ENCODE peak calls at places on chromosomes 5 and 9, in four cellular contexts. A is tibial nerve, O is right lobe of liver, Y is neural crest cell. I is an unnamed sample.
A peak's percentile ranks its signal among the peaks of the same experiment; 100 is the strongest.

GRCh38 chr9:110319781-110320180 is 17.9 kb downstream of the TXNDC8 start:
- DNase-seq in A (no peak), O (no peak), Y (no peak), I (no peak)

GRCh38 chr9:99231708-99232107 is 9.6 kb downstream of the SEC61B start:
- DNase-seq in A (no peak), O (no peak), Y (peak; percentile 9), I (no peak)

GRCh38 chr5:143014017-143014651 is 244.0 kb downstream of the ARHGAP26 start:
- DNase-seq in A (no peak), O (no peak), Y (peak; percentile 12), I (no peak)

GRCh38 chr5:143341807-143342570 is 61.5 kb downstream of the NR3C1 start:
- DNase-seq in A (no peak), O (no peak), Y (no peak), I (no peak)

GRCh38 chr5:57494104-57495098 is 11.8 kb upstream of the ACTBL2 start:
- DNase-seq in A (no peak), O (no peak), Y (no peak), I (peak; percentile 71)

GRCh38 chr9:135989722-135990467 is 28.7 kb upstream of the UBAC1 start:
- DNase-seq in A (no peak), O (no peak), Y (no peak), I (no peak)

GRCh38 chr9:109815366-109815947 is 35.5 kb downstream of the PALM2AKAP2 start:
- DNase-seq in A (no peak), O (no peak), Y (no peak), I (no peak)

GRCh38 chr5:82151622-82152021 is 126.5 kb downstream of the RPS23 start:
- DNase-seq in A (no peak), O (no peak), Y (no peak), I (no peak)

GRCh38 chr5:168948746-168949145 is 352.2 kb downstream of the SLIT3 start:
- DNase-seq in A (no peak), O (no peak), Y (no peak), I (no peak)

GRCh38 chr5:168943999-168944398 is 356.9 kb downstream of the SLIT3 start:
- DNase-seq in A (no peak), O (no peak), Y (no peak), I (no peak)

GRCh38 chr5:168950241-168950951 is 350.5 kb downstream of the SLIT3 start:
- DNase-seq in A (no peak), O (no peak), Y (no peak), I (no peak)

GRCh38 chr5:168946363-168946762 is 354.6 kb downstream of the SLIT3 start:
- DNase-seq in A (no peak), O (no peak), Y (peak; percentile 22), I (no peak)

GRCh38 chr5:168947212-168947868 is 353.6 kb downstream of the SLIT3 start:
- DNase-seq in A (peak; percentile 37), O (no peak), Y (peak; percentile 74), I (peak; percentile 65)
- TF ChIP-seq CTCF in A (peak; percentile 51), O (peak; percentile 70), Y (peak; percentile 79), I (peak; percentile 65)

GRCh38 chr5:146427619-146427997 is 19.5 kb upstream of the TCERG1 start:
- DNase-seq in A (no peak), O (no peak), Y (no peak), I (no peak)

GRCh38 chr5:146426853-146427618 is 20.1 kb upstream of the TCERG1 start:
- DNase-seq in A (no peak), O (no peak), Y (no peak), I (no peak)

GRCh38 chr5:146425023-146425422 is 22.1 kb upstream of the TCERG1 start:
- DNase-seq in A (no peak), O (no peak), Y (no peak), I (no peak)

GRCh38 chr5:146426305-146426704 is 20.8 kb upstream of the TCERG1 start:
- DNase-seq in A (no peak), O (no peak), Y (no peak), I (no peak)

DNA sequence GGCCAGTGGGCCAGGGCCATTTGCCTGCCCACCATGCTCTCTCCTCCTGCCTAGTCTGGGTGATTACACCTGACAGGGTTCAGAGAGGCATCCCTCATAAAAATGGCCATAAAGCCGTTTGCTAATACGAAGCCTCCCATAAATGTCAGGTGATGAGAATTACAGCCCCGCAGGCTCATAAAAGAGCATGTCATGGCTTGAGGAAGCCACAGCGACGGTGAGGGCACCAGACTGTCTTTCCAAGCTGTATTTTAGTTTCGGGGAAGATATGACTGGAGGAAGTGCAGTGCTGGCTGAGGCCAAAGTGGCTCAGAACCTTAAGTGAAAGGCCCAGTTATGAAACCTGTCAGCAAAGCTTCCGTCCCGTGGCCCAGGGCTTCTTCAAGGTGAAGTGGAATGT is 18.5 kb upstream of the TCERG1 start:
- DNase-seq in A (no peak), O (no peak), Y (no peak), I (no peak)
- TF ChIP-seq CTCF in A (no peak), O (no peak), Y (no peak), I (no peak)

GRCh38 chr9:18746631-18747030 is 272.7 kb downstream of the ADAMTSL1 start:
- DNase-seq in A (no peak), O (no peak), Y (no peak), I (no peak)
- TF ChIP-seq CTCF in A (no peak), O (no peak), Y (no peak), I (no peak)

DNA sequence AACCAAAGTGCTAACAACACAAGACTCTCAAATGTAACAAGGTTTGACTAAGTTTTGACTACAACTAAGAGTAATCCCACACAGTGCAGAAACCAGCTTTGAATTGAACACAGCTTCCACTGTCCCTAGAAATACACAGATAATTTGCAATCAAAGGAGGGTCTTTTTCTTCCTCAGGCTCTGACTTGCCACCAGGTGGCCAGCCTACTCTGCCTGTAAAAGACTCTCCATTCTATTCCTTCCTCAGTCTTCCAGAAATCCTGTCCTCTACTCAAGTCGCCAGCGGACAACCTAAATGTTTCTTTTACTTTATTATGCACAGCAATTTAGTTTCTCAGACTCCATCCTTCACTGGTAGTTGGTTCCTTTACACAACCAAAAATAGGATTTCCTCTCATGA is 32.2 kb upstream of the MCTP1 start:
- DNase-seq in A (no peak), O (no peak), Y (no peak), I (no peak)
- TF ChIP-seq CTCF in A (no peak), O (no peak), Y (peak; percentile 38), I (no peak)

DNA sequence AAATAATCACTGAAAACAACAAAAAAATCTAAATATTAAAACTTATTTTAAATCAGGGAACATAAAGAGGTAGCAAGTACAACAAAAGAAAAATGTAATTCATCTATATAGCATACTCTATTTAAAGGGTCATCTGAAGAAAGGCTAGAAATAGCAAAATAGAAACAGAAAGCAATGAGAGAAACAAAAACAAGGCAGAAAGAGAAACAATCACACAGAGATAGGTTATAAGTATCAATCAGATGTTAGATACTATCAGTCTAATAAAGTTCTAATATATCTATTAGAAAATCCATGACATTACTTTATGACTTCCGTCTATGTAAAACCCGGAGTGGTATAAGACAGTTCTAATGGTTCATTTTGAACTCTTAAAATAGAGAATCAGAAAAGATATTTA is 16.0 kb downstream of the RICTOR start:
- DNase-seq in A (no peak), O (no peak), Y (no peak), I (no peak)
- TF ChIP-seq CTCF in A (no peak), O (no peak), Y (no peak), I (no peak)

GRCh38 chr5:153711755-153712154 is 221.3 kb downstream of the GRIA1 start:
- DNase-seq in A (no peak), O (no peak), Y (no peak), I (no peak)
- TF ChIP-seq CTCF in A (no peak), O (peak; percentile 33), Y (no peak), I (no peak)

GRCh38 chr5:15794117-15794985 is 294.4 kb downstream of the FBXL7 start:
- DNase-seq in A (no peak), O (no peak), Y (no peak), I (no peak)
- TF ChIP-seq CTCF in A (no peak), O (peak; percentile 36), Y (peak; percentile 47), I (no peak)

GRCh38 chr9:124766815-124767554 is 4.1 kb downstream of the NR6A1 start:
- DNase-seq in A (no peak), O (no peak), Y (no peak), I (no peak)
- TF ChIP-seq CTCF in A (no peak), O (no peak), Y (peak; percentile 46), I (no peak)

DNA sequence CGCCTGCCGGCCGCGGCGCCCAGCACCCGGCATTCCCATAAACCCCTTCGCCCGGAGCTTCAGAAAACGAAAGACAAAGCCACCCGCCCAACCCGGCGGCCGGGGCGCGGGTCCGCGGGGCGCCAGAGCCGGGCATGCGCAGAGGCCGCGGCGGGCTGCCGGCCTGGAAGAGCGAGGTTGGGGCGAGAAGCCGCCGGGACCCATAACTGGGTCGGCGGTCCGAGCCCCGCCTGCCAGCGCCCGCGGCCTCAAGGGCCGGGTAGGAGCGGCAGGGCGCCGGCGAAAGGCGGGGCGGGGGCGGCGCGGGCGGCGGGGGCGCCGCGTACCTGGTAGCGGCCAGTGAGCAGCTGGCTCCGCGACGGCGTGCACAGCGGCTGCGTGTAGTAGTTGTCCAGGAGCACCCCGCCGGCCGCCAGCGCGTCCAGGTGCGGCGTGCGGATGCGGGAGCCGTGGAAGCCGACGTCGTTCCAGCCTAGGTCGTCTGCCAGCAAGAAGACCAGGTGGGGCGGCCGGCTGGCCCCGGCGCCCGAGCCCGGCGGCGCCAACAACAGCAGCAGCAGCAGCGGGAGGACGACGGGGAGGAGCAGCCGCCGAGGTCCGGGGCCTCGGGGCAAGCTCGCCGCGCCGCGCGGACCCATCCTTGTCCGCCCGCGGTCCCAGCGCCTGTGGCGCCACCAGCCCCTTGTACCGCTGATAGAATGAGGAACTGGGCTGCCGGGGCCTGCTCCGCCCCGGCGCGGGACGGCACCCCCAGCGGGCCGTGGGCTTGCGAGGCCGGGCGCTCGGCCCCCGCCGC is at the start of gene ARSB:
- DNase-seq in A (peak; percentile 76), O (peak; percentile 91), Y (peak; percentile 81), I (peak; percentile 70)
- TF ChIP-seq CTCF in A (peak; percentile 57), O (peak; percentile 24), Y (peak; percentile 51), I (no peak)

GRCh38 chr9:133794006-133794760 is 56.0 kb upstream of the SARDH start:
- DNase-seq in A (no peak), O (no peak), Y (no peak), I (no peak)

GRCh38 chr9:133791069-133791468 is 52.9 kb upstream of the SARDH start:
- DNase-seq in A (no peak), O (no peak), Y (no peak), I (no peak)

GRCh38 chr9:133791735-133792649 is 53.8 kb upstream of the SARDH start:
- DNase-seq in A (no peak), O (no peak), Y (no peak), I (no peak)

GRCh38 chr9:133793471-133793870 is 55.3 kb upstream of the SARDH start:
- DNase-seq in A (no peak), O (no peak), Y (no peak), I (no peak)

DNA sequence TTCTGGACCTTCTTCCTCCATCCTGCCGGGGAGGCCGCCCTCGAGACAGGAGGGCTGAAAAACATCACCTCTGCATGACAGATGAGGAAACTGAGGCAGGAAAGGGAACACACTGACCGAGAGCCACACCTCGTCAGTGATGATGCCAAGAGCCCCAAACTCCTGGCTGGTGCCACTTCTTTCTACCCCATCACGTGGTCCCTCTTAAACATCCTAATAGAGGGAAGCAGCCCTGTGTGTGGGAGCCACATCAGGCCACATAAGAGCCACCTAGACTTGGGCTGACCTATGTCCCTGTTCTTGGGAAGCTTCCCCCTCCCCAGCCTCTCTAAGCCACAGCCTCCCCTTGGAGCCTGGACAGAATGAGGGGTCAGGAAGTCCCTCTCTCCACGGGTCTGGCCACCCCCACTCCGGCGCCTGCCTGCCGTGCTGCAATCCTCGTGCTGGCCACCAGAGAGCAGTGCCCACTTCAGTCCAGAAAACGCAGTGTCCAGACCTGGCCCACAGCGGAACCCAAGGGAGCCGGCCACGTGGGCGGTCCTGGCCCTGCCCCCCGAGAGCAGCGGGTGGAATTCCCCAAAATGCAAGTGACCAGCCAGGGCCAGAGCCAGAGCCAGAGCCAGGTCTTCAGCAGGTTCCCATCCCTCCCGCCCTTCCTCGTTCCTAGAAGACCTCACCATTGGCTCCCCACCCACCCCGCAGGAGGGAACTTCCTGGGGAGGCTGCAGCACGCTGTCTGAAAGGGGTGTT is 54.7 kb upstream of the SARDH start:
- DNase-seq in A (peak; percentile 78), O (peak; percentile 83), Y (peak; percentile 73), I (peak; percentile 82)
- TF ChIP-seq CTCF in A (peak; percentile 98), O (peak; percentile 94), Y (peak; percentile 92), I (peak; percentile 91)

I was measured in mesothelial cell of epicardium.